ENCODE peak calls at places on chromosomes 13 and 19, in four cellular contexts. P, L, G and B are unnamed samples.

GRCh38 chr19:18425515-18426415 is 6.6 kb downstream of the SSBP4 start:
- DNase-seq in P (no peak), L (peak; percentile 77), G (peak; percentile 59), B (no peak)

GRCh38 chr19:18291590-18292459 is 10.4 kb upstream of the JUND start:
- DNase-seq in P (peak; percentile 64), L (peak; percentile 66), G (peak; percentile 91), B (peak; percentile 89)

GRCh38 chr13:111219306-111219705 is 101.1 kb upstream of the TEX29 start:
- DNase-seq in P (no peak), L (peak; percentile 63), G (peak; percentile 95), B (no peak)

GRCh38 chr13:43368003-43368402 is 344.6 kb downstream of the DNAJC15 start:
- DNase-seq in P (no peak), L (peak; percentile 76), G (peak; percentile 54), B (no peak)

GRCh38 chr19:42233638-42234292 is 8.6 kb downstream of the GSK3A start:
- DNase-seq in P (no peak), L (no peak), G (no peak), B (no peak)

GRCh38 chr13:98509271-98510155 is 67.4 kb downstream of the STK24 start:
- DNase-seq in P (no peak), L (peak; percentile 70), G (peak; percentile 91), B (peak; percentile 25)

GRCh38 chr13:109700176-109700575 is 86.2 kb downstream of the IRS2 start:
- DNase-seq in P (peak; percentile 80), L (peak; percentile 52), G (peak; percentile 81), B (peak; percentile 67)

GRCh38 chr13:40777957-40778235 is 6.9 kb upstream of the MRPS31 start:
- DNase-seq in P (no peak), L (no peak), G (no peak), B (no peak)

GRCh38 chr13:23950736-23951510 is 53.6 kb upstream of the C1QTNF9B start:
- DNase-seq in P (no peak), L (peak; percentile 27), G (no peak), B (no peak)

GRCh38 chr19:17681505-17682125 is 6.5 kb downstream of the UNC13A start:
- DNase-seq in P (peak; percentile 65), L (peak; percentile 35), G (peak; percentile 45), B (peak; percentile 80)

GRCh38 chr19:51702754-51703654 is 9.9 kb downstream of the SPACA6 start:
- DNase-seq in P (no peak), L (no peak), G (no peak), B (no peak)

GRCh38 chr13:40190656-40191100 is 475.8 kb downstream of the FOXO1 start:
- DNase-seq in P (no peak), L (peak; percentile 93), G (peak; percentile 96), B (peak; percentile 85)

GRCh38 chr13:44012910-44013309 is 133.2 kb downstream of the LACC1 start:
- DNase-seq in P (no peak), L (peak; percentile 49), G (peak; percentile 34), B (no peak)

GRCh38 chr19:741506-742131 is 9.3 kb upstream of the MISP start:
- DNase-seq in P (peak; percentile 34), L (no peak), G (no peak), B (peak; percentile 46)

GRCh38 chr13:43751624-43752023 is 35.1 kb downstream of the ENOX1 start:
- DNase-seq in P (no peak), L (no peak), G (peak; percentile 27), B (no peak)

GRCh38 chr19:35077411-35078223 is 36.1 kb downstream of the HPN start:
- DNase-seq in P (no peak), L (no peak), G (no peak), B (no peak)

GRCh38 chr13:109787135-109787954 is 962 bp upstream of the IRS2 start:
- DNase-seq in P (peak; percentile 40), L (peak; percentile 63), G (peak; percentile 64), B (peak; percentile 43)

GRCh38 chr19:53518716-53519115 is 19.2 kb upstream of the ZNF331 start:
- DNase-seq in P (no peak), L (peak; percentile 75), G (no peak), B (no peak)

GRCh38 chr13:48251616-48252081 is 18.6 kb downstream of the ITM2B start:
- DNase-seq in P (no peak), L (peak; percentile 33), G (no peak), B (no peak)

GRCh38 chr19:32976223-32976805 is 4.3 kb downstream of the FAAP24 start:
- DNase-seq in P (peak; percentile 66), L (peak; percentile 70), G (peak; percentile 62), B (peak; percentile 84)

GRCh38 chr13:113962975-113963374 is 10.9 kb downstream of the C13orf46 start:
- DNase-seq in P (no peak), L (no peak), G (no peak), B (no peak)

GRCh38 chr19:4097501-4097900 is 26.4 kb downstream of the MAP2K2 start:
- DNase-seq in P (no peak), L (no peak), G (no peak), B (no peak)

GRCh38 chr13:72726721-72727416 is 560 bp downstream of the MZT1 start:
- DNase-seq in P (peak; percentile 32), L (peak; percentile 12), G (peak; percentile 28), B (peak; percentile 57)

GRCh38 chr13:105037064-105037463 is 1498.4 kb downstream of the EFNB2 start:
- DNase-seq in P (no peak), L (peak; percentile 3), G (peak; percentile 3), B (no peak)